ENCODE peak calls at places on chromosomes 13 and 19, in five cellular contexts. V, K, T, H and E are unnamed samples.

GRCh38 chr19:33552191-33552927 is 30.8 kb upstream of the PEPD start:
- DNase-seq in H (no peak), K (no peak), T (no peak), V (no peak), E (no peak)

GRCh38 chr13:85204668-85205344 is 594.4 kb downstream of the SLITRK6 start:
- DNase-seq in H (no peak), V (no peak), K (no peak), T (no peak), E (no peak)

GRCh38 chr13:113179374-113180230 is 21.2 kb downstream of the PROZ start:
- DNase-seq in K (no peak), V (no peak), T (no peak), H (no peak), E (peak)

GRCh38 chr13:48624858-48625257 is 28.9 kb upstream of the CYSLTR2 start:
- DNase-seq in T (no peak), K (no peak), V (no peak), H (no peak), E (no peak)

GRCh38 chr19:5036733-5037681 is 68.1 kb downstream of the KDM4B start:
- DNase-seq in V (no peak), T (peak), K (peak), H (no peak), E (peak)

GRCh38 chr13:42707596-42707995 is 73.8 kb upstream of the FAM216B start:
- DNase-seq in T (peak), H (no peak), V (no peak), K (peak), E (peak)

GRCh38 chr13:61954092-61954491 is 538.4 kb upstream of the PCDH20 start:
- DNase-seq in T (no peak), V (no peak), K (no peak), H (no peak), E (peak)

GRCh38 chr13:64556391-64556790 is 2673.7 kb downstream of the PCDH9 start:
- DNase-seq in H (no peak), K (peak), V (no peak), T (no peak), E (peak)

GRCh38 chr13:59425211-59425721 is 738.5 kb downstream of the DIAPH3 start:
- DNase-seq in V (no peak), H (no peak), T (no peak), K (peak), E (peak)

GRCh38 chr19:2551864-2552185 is 75.9 kb downstream of the GADD45B start:
- DNase-seq in H (no peak), V (no peak), T (no peak), K (no peak), E (no peak)

GRCh38 chr19:2551172-2551863 is 75.4 kb downstream of the GADD45B start:
- DNase-seq in K (no peak), V (peak), H (no peak), T (no peak), E (no peak)

GRCh38 chr19:2549701-2550191 is 73.8 kb downstream of the GADD45B start:
- DNase-seq in V (peak), H (peak), T (peak), K (peak), E (peak)

GRCh38 chr19:2548966-2549365 is 73.0 kb downstream of the GADD45B start:
- DNase-seq in K (no peak), T (no peak), H (no peak), V (peak), E (no peak)

DNA sequence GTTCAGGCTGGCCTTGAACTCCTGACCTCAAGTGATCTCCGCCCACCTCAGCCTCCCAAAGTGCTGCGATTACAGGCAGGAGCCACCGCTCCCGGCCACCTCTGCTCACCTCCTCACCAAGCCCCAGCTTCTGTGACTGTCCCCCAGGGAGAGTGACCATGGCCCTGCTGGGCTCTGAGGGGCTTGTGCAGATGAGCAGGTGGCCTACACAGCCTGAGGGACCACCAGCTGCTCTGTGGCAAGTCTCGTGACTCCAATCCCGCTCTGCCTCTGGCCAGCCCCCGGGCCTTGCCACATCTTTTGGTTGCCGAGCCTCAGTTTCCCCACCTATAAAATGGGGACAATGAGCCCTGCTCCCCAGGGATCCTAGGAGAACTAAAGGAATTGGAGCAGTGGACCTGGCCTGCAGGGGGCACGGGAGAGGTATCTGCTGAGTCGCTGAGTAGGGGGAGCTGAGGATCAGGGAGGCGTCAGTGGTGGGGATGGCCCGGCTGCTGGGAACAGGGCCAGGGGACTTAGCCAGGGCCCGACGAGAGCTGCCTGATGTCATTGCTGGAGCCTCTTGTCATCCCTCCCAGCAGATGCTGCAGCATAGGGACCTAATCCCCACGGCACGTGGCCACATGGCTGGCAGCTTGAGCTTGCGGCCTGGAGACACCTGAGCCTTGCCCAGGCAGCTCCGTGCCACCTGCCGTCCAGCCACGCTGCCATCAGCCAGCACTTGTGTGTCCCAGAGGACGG is 74.7 kb downstream of the GADD45B start:
- DNase-seq in H (no peak), V (peak), K (peak), T (no peak), E (no peak)
- H3K4me3 ChIP-seq in H (no peak), V (no peak), K (no peak), T (no peak), E (no peak)

DNA sequence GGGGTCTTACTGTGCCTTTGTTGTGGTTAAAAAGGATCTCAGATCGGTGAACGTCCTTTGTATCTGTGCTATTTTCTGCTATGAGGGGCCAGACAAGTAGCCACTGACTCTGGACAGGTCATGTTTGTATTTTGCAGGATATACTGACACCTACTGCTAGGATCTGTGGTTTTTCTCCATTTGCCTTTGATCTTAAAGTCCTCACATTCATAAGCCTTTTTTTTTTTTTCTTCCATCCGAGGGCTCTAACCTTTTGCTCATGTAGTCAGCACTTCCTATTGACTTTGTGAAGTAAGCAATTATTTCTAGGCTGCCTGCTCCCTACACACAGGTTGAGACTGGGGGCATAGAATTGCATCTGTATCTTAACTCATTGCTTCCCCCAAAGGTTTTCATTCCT is 106.2 kb downstream of the SLITRK5 start:
- DNase-seq in V (no peak), K (no peak), T (no peak), H (no peak), E (peak)
- TF ChIP-seq CTCF in V (no peak), K (no peak), T (no peak), H (no peak), E (no peak)

DNA sequence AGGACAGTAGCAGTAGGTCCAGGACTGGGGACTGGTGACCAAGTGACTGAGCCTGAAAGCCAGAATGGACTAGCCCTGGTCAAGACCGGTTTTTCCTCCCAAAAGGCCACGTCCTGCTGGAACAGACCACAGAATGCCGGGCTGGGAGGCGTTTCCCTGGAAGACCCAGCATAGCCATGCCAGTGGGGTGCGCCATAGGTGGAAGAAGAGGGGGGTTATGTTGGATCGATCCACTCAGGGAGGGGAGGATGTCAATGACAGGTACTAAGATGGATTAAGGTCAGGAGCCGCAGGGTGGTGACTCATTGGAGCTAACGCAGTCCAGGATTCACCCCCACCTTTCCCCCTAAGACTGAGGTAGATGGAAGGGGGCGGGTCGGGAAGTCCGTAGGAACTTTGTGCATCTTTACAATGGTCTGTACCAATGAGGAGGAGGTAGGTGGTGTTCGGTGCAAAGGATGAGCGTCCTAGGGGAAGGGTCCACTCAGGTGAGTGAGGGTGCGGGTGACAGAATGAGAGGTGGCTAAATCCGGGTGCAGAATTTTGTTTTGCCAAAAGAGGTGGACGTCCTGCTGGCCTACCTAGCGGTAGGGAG is 21.0 kb downstream of the VASP start:
- DNase-seq in K (peak), T (peak), V (no peak), H (no peak), E (peak)
- H3K4me3 ChIP-seq in K (no peak), T (no peak), V (no peak), H (peak), E (no peak)

GRCh38 chr19:11321206-11322126 is 18.0 kb downstream of the RAB3D start:
- DNase-seq in V (no peak), K (no peak), T (no peak), H (no peak), E (no peak)
- TF ChIP-seq CTCF in V (no peak), K (no peak), T (no peak), H (no peak), E (no peak)